ENCODE peak calls at places on chromosomes 13 and 19, in ten cellular contexts. L, M, R, V, S, X, H, T, B and Z are unnamed samples.

GRCh38 chr13:88932950-88933349 is 1261.8 kb downstream of the SLITRK5 start:
- DNase-seq in L (no peak), M (no peak), R (no peak), V (no peak), S (no peak), X (no peak), H (no peak), T (no peak), B (no peak), Z (no peak)

GRCh38 chr13:23966691-23967615 is 69.7 kb upstream of the C1QTNF9B start:
- DNase-seq in L (no peak), M (no peak), R (no peak), V (no peak), S (no peak), X (peak), H (no peak), T (no peak), B (no peak), Z (no peak)

GRCh38 chr19:37583340-37583739 is 11.3 kb downstream of the ZNF571 start:
- DNase-seq in L (no peak), M (no peak), R (no peak), V (no peak), S (no peak), X (no peak), H (no peak), T (no peak), B (no peak), Z (no peak)

GRCh38 chr13:27120811-27121210 is 50.8 kb downstream of the USP12 start:
- DNase-seq in L (peak), M (no peak), R (no peak), V (no peak), S (no peak), X (peak), H (no peak), T (no peak), B (no peak), Z (no peak)

GRCh38 chr13:78326608-78327007 is 276.7 kb downstream of the POU4F1 start:
- DNase-seq in L (no peak), M (no peak), R (no peak), V (peak), S (no peak), X (no peak), H (no peak), T (no peak), B (no peak), Z (no peak)

GRCh38 chr19:7986321-7987083 is 18.9 kb downstream of the ELAVL1 start:
- DNase-seq in L (peak), M (no peak), R (no peak), V (peak), S (no peak), X (peak), H (no peak), T (peak), B (no peak), Z (no peak)

GRCh38 chr13:47903836-47904235 is 97.2 kb downstream of the SUCLA2 start:
- DNase-seq in L (peak), M (no peak), R (no peak), V (no peak), S (no peak), X (peak), H (no peak), T (peak), B (no peak), Z (no peak)

GRCh38 chr13:73556902-73557301 is 498.1 kb downstream of the KLF5 start:
- DNase-seq in L (peak), M (no peak), R (no peak), V (no peak), S (no peak), X (no peak), H (no peak), T (no peak), B (no peak), Z (no peak)

GRCh38 chr13:59747529-59747928 is 416.2 kb downstream of the DIAPH3 start:
- DNase-seq in L (no peak), M (no peak), R (no peak), V (no peak), S (no peak), X (no peak), H (no peak), T (no peak), B (no peak), Z (no peak)

GRCh38 chr13:113832631-113833030 is 31.2 kb downstream of the GAS6 start:
- DNase-seq in L (no peak), M (no peak), R (no peak), V (no peak), S (no peak), X (no peak), H (no peak), T (no peak), B (no peak), Z (no peak)

GRCh38 chr13:112748947-112749346 is 59.1 kb downstream of the ATP11A start:
- DNase-seq in L (no peak), M (no peak), R (no peak), V (no peak), S (no peak), X (peak), H (no peak), T (peak), B (no peak), Z (no peak)

GRCh38 chr13:77028202-77028601 is 1.2 kb upstream of the FBXL3 start:
- DNase-seq in L (peak), M (no peak), R (no peak), V (no peak), S (no peak), X (peak), H (no peak), T (no peak), B (no peak), Z (no peak)

GRCh38 chr13:114200673-114201005 is 21.6 kb downstream of the CFAP97D2 start:
- DNase-seq in L (no peak), M (no peak), R (no peak), V (no peak), S (no peak), X (peak), H (no peak), T (no peak), B (no peak), Z (no peak)

GRCh38 chr19:52943884-52944643 is 18.6 kb downstream of the ZNF816 start:
- DNase-seq in L (no peak), M (no peak), R (no peak), V (no peak), S (no peak), X (no peak), H (no peak), T (no peak), B (no peak), Z (no peak)

GRCh38 chr13:32032780-32033179 is 1.2 kb downstream of the FRY start:
- DNase-seq in L (no peak), M (no peak), R (no peak), V (no peak), S (no peak), X (no peak), H (no peak), T (no peak), B (no peak), Z (no peak)

GRCh38 chr19:2330632-2331284 is 2.3 kb downstream of the SPPL2B start:
- DNase-seq in L (no peak), M (no peak), R (peak), V (no peak), S (no peak), X (no peak), H (no peak), T (no peak), B (peak), Z (no peak)

GRCh38 chr19:23867895-23868294 is 46.8 kb upstream of the ZNF726 start:
- DNase-seq in L (peak), M (no peak), R (no peak), V (no peak), S (no peak), X (no peak), H (no peak), T (no peak), B (no peak), Z (no peak)

GRCh38 chr13:67554296-67554695 is 324.2 kb upstream of the PCDH9 start:
- DNase-seq in L (no peak), M (no peak), R (no peak), V (no peak), S (no peak), X (no peak), H (no peak), T (no peak), B (no peak), Z (no peak)

GRCh38 chr19:35935911-35936737 is at the start of gene LRFN3:
- DNase-seq in L (peak), M (no peak), R (peak), V (no peak), S (peak), X (peak), H (peak), T (peak), B (peak), Z (no peak)

GRCh38 chr13:97946951-97947588 is 6.4 kb upstream of the IPO5 start:
- DNase-seq in L (peak), M (peak), R (no peak), V (peak), S (no peak), X (peak), H (no peak), T (peak), B (no peak), Z (no peak)

GRCh38 chr13:80444240-80445015 is 103.5 kb upstream of the SPRY2 start:
- DNase-seq in L (no peak), M (no peak), R (no peak), V (no peak), S (no peak), X (no peak), H (no peak), T (no peak), B (no peak), Z (peak)

GRCh38 chr13:21749410-21749809 is 78.5 kb downstream of the FGF9 start:
- DNase-seq in L (peak), M (no peak), R (no peak), V (peak), S (no peak), X (no peak), H (no peak), T (no peak), B (no peak), Z (no peak)

GRCh38 chr13:24228852-24229458 is 68.4 kb downstream of the SPATA13 start:
- DNase-seq in L (peak), M (peak), R (peak), V (no peak), S (no peak), X (peak), H (no peak), T (peak), B (no peak), Z (no peak)

GRCh38 chr19:18520848-18521691 is 800 bp downstream of the ELL start:
- DNase-seq in L (no peak), M (no peak), R (peak), V (no peak), S (no peak), X (no peak), H (no peak), T (no peak), B (peak), Z (no peak)

GRCh38 chr19:2115324-2115723 is 18.6 kb downstream of the IZUMO4 start:
- DNase-seq in L (no peak), M (no peak), R (no peak), V (no peak), S (no peak), X (no peak), H (no peak), T (no peak), B (no peak), Z (no peak)

GRCh38 chr19:29383696-29384095 is 142.1 kb upstream of the VSTM2B start:
- DNase-seq in L (no peak), M (no peak), R (no peak), V (no peak), S (no peak), X (no peak), H (no peak), T (no peak), B (no peak), Z (no peak)